ENCODE peak calls at places on chromosome 16, in four cellular contexts. H, U, L and P are unnamed samples.
A peak's percentile ranks its signal among the peaks of the same experiment; 100 is the strongest.

GRCh38 chr16:4320030-4320429 is 4.2 kb downstream of the GLIS2 start:
- DNase-seq in U (peak; percentile 73), L (no peak), H (no peak), P (no peak)

GRCh38 chr16:1924095-1924494 is 5.9 kb upstream of the HS3ST6 start:
- DNase-seq in L (no peak), U (no peak), H (no peak), P (no peak)

GRCh38 chr16:87765776-87766484 is at the start of gene KLHDC4:
- DNase-seq in H (peak; percentile 86), L (peak; percentile 89), U (peak; percentile 94), P (peak; percentile 88)

GRCh38 chr16:77780378-77780837 is 8.0 kb upstream of the VAT1L start:
- DNase-seq in L (no peak), U (no peak), H (no peak), P (no peak)

GRCh38 chr16:52611817-52612673 is 65.1 kb upstream of the TOX3 start:
- DNase-seq in L (no peak), H (no peak), U (no peak), P (no peak)

GRCh38 chr16:68756250-68757051 is 19.4 kb downstream of the CDH1 start:
- DNase-seq in L (no peak), U (no peak), H (peak; percentile 40), P (peak; percentile 26)

GRCh38 chr16:71499775-71500364 is 10.7 kb upstream of the ZNF19 start:
- DNase-seq in L (peak; percentile 26), U (no peak), H (peak; percentile 46), P (peak; percentile 57)

GRCh38 chr16:79194291-79194690 is 406.2 kb downstream of the MAF start:
- DNase-seq in L (no peak), U (no peak), H (no peak), P (no peak)

GRCh38 chr16:87963400-87963799 is 12.2 kb downstream of the BANP start:
- DNase-seq in L (peak; percentile 57), U (no peak), H (peak; percentile 50), P (peak; percentile 87)

GRCh38 chr16:16048904-16049582 is 99.6 kb downstream of the ABCC1 start:
- DNase-seq in U (no peak), L (peak; percentile 63), H (no peak), P (no peak)
- H3K27ac ChIP-seq in U (peak overlapping the region; percentile 83), L (peak overlapping the region; percentile 29), H (no peak overlapping the region), P (no peak overlapping the region)

DNA sequence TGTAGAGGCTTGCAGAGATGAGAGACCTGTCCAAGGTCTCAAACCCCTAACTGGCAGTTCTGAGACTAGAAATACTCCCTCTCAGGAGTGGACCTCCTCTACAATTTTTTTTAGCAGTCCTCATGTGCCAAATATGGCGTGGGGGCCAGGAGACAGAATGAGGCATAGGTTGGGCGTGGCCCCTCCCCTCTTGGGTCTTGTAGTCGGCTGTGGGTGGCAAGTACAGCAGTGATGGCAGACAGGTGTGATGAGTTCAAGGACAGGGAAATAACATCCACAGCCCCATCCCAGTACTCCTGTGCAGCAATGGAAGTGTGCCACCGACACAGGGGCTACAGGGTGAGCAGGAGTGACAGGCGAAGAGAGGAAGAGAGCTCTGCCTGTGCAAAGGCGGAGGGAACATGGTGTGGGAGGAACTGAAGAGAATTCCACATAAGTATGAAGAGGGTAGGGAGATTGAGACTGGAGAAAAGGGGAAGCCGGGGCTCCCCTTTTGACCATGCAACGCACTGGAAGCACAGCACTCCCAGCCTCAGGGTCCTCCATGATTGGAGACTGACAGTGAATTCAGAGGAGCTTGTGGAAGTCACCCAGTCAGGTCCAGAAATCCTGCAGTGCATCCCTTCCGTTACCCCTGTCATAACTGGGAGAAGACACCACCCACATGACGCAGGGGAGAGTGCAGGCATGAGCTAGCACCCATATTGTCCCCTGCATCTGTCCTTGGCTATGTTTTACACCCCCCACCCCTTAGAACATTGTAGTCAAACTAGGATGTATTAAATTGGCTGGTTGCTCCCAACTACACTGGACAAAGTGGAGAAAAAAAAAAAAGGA is 14.8 kb upstream of the CETP start:
- DNase-seq in L (no peak), H (no peak), U (peak; percentile 64), P (no peak)
- H3K4me1 ChIP-seq in L (no peaks in the 10 kb centered on the region), H (no peaks in the 10 kb centered on the region), U (no peaks in the 10 kb centered on the region), P (no peaks in the 10 kb centered on the region)

DNA sequence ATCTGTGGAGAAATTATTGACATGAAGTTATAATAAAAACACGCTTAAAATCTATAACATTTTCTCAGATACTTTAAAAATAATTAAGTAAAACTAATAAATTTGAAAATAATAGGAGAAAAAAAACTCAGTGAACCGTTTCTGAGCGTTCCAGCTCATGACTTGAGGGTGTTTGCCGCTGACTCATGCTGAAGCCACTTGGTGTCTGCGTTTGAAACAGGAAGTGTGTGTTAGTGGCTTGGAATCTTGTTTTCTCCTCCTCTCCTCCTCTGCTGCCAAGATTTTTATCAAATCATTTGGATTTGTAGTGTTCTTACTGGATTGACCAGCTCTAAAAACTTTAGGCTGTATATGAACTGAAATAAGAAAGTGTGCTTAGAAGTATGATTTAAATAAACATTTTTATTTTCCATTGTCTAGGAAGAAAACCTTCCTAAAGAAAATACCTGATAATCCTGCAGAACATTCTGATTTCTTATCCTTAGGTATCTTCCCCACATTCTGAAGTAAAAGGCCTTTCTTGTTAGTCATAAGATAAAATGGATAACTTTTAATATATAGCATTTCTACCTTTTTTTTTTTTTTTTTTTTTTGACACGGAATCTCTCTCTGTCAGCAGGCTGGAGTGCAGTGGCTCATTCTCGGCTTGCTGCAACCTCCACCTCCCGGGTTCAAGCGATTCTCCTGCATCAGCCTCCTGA is 30.8 kb downstream of the USP10 start:
- DNase-seq in L (peak; percentile 57), H (peak; percentile 13), U (peak; percentile 87), P (no peak)
- H3K27ac ChIP-seq in L (peak overlapping the region; percentile 70), H (peak overlapping the region; percentile 62), U (peak overlapping the region; percentile 60), P (no peak overlapping the region)

DNA sequence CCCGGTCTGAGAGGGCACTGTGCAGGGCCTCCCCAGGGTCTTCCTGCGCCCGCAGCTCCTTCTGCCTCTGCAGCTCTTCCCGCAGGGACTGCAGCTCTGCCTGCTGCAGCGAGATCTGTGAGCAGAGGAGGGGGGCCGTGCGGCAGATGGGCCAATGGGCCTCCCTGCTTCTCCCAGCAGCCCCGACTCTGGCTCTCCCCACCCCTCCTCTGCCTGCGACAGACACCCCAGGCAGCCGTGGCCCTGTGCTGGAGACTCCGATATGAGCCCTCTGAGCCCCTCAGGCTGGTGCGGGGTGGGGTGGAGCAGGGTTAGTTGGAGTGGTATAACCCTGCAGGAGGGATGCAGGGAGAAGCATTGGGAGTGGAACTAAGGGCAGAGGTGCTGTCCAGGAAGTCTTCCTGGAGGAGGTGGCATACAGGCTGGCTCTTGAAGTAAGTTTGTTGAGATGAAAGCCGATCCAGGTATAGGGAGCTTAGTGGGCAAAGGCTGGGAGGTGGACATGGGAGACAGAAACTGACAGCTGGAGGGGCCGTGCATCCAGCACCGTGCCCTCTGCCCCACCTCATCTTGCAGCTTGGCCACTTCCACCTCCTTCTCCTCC is 5.0 kb downstream of the THOC6 start:
- DNase-seq in L (no peak), H (no peak), U (no peak), P (no peak)
- H3K4me1 ChIP-seq in L (peaks cover 15% of the 10 kb centered on the region), H (peaks cover 24% of the 10 kb centered on the region), U (peaks cover 27% of the 10 kb centered on the region), P (peaks cover 29% of the 10 kb centered on the region)

DNA sequence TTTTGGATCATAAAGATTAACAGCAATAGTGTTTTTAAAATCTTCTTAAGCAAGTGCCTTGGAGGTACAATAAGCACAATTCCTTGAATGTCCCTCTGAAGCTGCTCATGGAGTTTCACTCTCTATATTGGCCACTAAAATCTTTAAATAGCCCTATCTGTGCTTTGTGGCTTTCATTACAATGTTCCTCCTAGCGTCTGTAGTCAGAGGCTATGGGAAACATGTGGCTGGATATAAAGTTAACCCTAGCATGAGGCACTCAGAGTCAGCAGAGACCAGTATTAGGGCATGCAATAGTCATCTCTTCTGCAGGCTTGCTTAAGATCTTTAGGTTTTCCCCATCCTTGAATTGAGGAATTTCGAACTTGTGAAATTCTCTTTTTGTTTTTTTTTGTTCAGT is 668.2 kb downstream of the CDH11 start:
- DNase-seq in U (no peak), H (no peak), L (no peak), P (no peak)
- H3K27ac ChIP-seq in U (no peak overlapping the region), H (no peak overlapping the region), L (no peak overlapping the region), P (no peak overlapping the region)

GRCh38 chr16:8953064-8953463 is 10.6 kb downstream of the USP7 start:
- DNase-seq in H (no peak), L (no peak), U (no peak), P (no peak)
- H3K4me1 ChIP-seq in H (peaks cover 90% of the 10 kb centered on the region), L (peaks cover 77% of the 10 kb centered on the region), U (peaks cover 85% of the 10 kb centered on the region), P (peaks cover 95% of the 10 kb centered on the region)

DNA sequence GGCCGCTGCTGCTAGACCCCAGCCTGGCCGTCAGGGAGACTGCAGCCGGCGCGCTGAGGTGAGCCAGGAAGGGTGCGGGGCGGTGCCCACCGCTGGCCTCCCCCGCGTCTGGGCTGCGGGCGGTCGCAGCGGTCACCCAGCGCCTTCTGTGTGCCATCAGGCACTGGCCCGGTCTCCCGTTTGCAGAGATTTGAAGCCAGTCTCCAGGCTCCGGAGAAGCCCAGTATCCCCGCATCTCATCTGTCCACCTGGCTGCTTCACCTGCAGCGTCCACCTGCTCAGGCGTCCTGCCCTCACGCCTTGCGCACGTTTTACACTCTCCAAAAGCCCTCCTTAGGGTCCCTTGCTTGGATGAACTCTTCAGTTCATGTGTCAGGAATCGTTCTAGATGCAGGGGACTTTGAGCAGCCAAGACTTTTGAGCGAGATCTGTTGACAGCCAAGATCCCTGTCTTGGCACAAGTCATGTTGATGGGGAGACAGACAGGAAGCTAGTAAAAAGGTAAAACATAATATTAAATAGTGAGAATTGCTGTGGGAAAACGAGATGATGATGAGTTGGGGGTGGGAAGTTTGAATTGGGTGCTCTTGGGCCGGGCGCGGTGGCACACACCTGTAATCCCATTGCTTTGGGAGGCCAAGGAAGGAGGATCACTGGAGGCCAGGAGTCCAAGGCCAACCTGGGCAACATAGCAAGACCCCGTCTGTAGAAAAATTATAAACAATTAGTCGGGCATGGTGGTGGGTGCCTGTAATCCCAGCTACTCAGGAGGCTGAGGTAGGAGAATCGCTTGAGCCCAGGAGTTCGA is 916 bp downstream of the HEATR3 start:
- DNase-seq in U (no peak), H (no peak), L (no peak), P (no peak)
- H3K27ac ChIP-seq in U (peak overlapping the region; percentile 96), H (peak overlapping the region; percentile 74), L (peak overlapping the region; percentile 96), P (peak overlapping the region; percentile 79)

GRCh38 chr16:67551972-67552371 is 10.4 kb upstream of the CTCF start:
- DNase-seq in L (no peak), H (no peak), U (peak; percentile 48), P (no peak)
- H3K4me1 ChIP-seq in L (peaks cover 25% of the 10 kb centered on the region), H (peaks cover 58% of the 10 kb centered on the region), U (peaks cover 4% of the 10 kb centered on the region), P (peaks cover 64% of the 10 kb centered on the region)

GRCh38 chr16:55505333-55506015 is 3.4 kb upstream of the LPCAT2 start:
- DNase-seq in H (no peak), L (no peak), U (no peak), P (no peak)

GRCh38 chr16:55503726-55504553 is 4.9 kb upstream of the LPCAT2 start:
- DNase-seq in L (no peak), U (no peak), H (no peak), P (no peak)

GRCh38 chr16:55501549-55502322 is 7.1 kb upstream of the LPCAT2 start:
- DNase-seq in L (no peak), U (no peak), H (no peak), P (no peak)

GRCh38 chr16:55499951-55500350 is 8.9 kb upstream of the LPCAT2 start:
- DNase-seq in U (peak; percentile 46), H (no peak), L (no peak), P (no peak)

DNA sequence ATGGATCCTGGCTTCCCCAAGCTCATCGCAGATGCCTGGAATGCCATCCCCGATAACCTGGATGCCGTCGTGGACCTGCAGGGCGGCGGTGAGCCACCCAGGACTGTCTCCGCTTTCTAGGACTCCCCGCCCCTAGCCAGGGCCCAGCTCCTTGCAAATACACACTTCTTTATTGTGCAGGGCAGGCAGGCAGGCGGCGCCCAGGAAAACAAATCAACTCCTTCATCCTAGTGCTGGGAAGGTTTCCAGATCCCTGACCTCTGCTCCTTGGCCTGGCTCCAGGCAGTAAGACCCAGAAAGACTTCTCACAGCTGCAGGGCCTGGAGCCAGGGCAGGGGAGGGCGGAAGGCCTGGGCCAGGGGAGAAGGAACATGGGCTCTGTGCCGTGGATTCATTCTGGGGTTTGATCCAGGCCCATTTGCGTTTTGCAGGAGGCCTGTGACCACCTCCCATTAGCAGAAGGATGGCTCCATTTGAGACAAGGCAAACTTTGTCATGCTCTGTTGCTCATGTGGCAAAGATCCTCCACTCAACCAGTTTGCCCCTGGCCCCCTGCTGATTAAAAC is 6.0 kb upstream of the LPCAT2 start:
- DNase-seq in H (no peak), L (peak; percentile 90), U (peak; percentile 95), P (no peak)
- H3K27ac ChIP-seq in H (no peak overlapping the region), L (peak overlapping the region; percentile 56), U (peak overlapping the region; percentile 43), P (no peak overlapping the region)